ENCODE peak calls at places on chromosomes 13 and 19, in eight cellular contexts. T is OCI-LY7, K is body of pancreas, W is thoracic aorta, N is gastrocnemius medialis, Y is ovary, P is right lobe of liver, S is GM23248. G is an unnamed sample. For H3K4me1 and H3K36me3, the result is how much of the 10 kb centered on the place peaks cover.

GRCh38 chr19:29620931-29621351 is 14.9 kb downstream of the POP4 start:
- DNase-seq in T (no peak), N (no peak), K (no peak), W (no peak), Y (no peak), S (no peak), P (no peak), G (peak)

GRCh38 chr19:48455908-48456562 is 661 bp downstream of the KCNJ14 start:
- DNase-seq in K (no peak), P (no peak), N (no peak), Y (no peak), T (no peak), W (no peak), S (no peak), G (no peak)

GRCh38 chr19:11191273-11191755 is 6.0 kb downstream of the KANK2 start:
- DNase-seq in N (peak), Y (peak), W (peak), K (no peak), T (peak), P (no peak), S (peak), G (peak)

GRCh38 chr13:98141938-98142426 is 912 bp upstream of the FARP1 start:
- DNase-seq in P (peak), K (peak), W (no peak), T (no peak), N (peak), S (no peak), Y (peak), G (peak)

GRCh38 chr19:35852029-35852780 is at the start of gene NPHS1:
- DNase-seq in P (peak), S (no peak), K (no peak), T (no peak), W (no peak), Y (no peak), N (no peak), G (no peak)

GRCh38 chr19:53655042-53655665 is 23.4 kb downstream of the DPRX start:
- DNase-seq in S (no peak), W (no peak), T (no peak), N (no peak), Y (no peak), P (no peak), K (no peak), G (no peak)

GRCh38 chr19:37983153-37983552 is 76.1 kb downstream of the SIPA1L3 start:
- DNase-seq in N (no peak), T (no peak), K (no peak), Y (no peak), P (no peak), S (no peak), W (no peak), G (no peak)

GRCh38 chr13:96388598-96388997 is 298.7 kb downstream of the HS6ST3 start:
- DNase-seq in Y (no peak), W (no peak), K (no peak), S (no peak), N (no peak), P (no peak), T (no peak), G (no peak)

GRCh38 chr19:16836115-16836905 is 7.1 kb downstream of the SIN3B start:
- DNase-seq in T (peak), Y (no peak), W (no peak), P (no peak), N (no peak), S (peak), K (no peak), G (no peak)

GRCh38 chr13:78604782-78605611 is 1.6 kb upstream of the POU4F1 start:
- DNase-seq in S (peak), K (no peak), P (no peak), Y (no peak), T (peak), N (no peak), W (no peak), G (no peak)

GRCh38 chr19:21143428-21143827 is 1.6 kb downstream of the ZNF431 start:
- DNase-seq in Y (no peak), T (no peak), W (no peak), P (no peak), N (no peak), K (no peak), S (no peak), G (no peak)

GRCh38 chr19:1851581-1852293 is 3.5 kb upstream of the REXO1 start:
- DNase-seq in P (peak), W (no peak), T (no peak), Y (no peak), K (peak), S (no peak), N (no peak), G (no peak)
- H3K4me1 ChIP-seq in P (under half), W (under half), T (half or more), Y (under half), K (under half), S (under half), N (under half), G (under half)

GRCh38 chr19:45882652-45883585 is 3.0 kb downstream of the IRF2BP1 start:
- DNase-seq in N (peak), K (peak), T (peak), S (peak), W (no peak), P (peak), Y (peak), G (peak)

GRCh38 chr19:45883881-45884681 is 1.9 kb downstream of the IRF2BP1 start:
- DNase-seq in K (peak), P (peak), W (no peak), S (no peak), Y (peak), N (no peak), T (no peak), G (no peak)

GRCh38 chr19:45884682-45885555 is 1.0 kb downstream of the IRF2BP1 start:
- DNase-seq in W (no peak), Y (peak), S (peak), N (no peak), K (peak), P (peak), T (no peak), G (peak)

GRCh38 chr19:45881909-45882528 is 3.9 kb downstream of the IRF2BP1 start:
- DNase-seq in W (no peak), K (peak), N (no peak), S (no peak), Y (no peak), T (peak), P (peak), G (no peak)

DNA sequence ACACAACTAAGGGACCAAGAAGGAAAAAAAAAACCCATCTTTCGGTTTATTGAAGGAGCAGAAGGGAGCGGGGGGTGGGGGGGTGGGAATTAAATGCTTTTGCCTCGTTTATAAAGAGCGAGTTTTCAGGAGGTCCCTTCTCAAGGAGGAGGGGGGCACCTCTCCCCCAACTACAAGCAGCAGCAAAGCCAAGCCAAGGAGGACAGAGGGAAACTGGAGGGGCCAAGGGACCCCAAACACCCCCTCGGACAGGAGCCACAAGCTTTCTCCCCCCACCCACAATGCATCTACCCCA is 2.4 kb downstream of the IRF2BP1 start:
- DNase-seq in N (no peak), S (no peak), W (no peak), T (no peak), P (no peak), K (no peak), Y (no peak), G (no peak)
- H3K4me3 ChIP-seq in N (peak), S (peak), W (peak), T (peak), P (peak), K (no peak), Y (no peak), G (peak)

GRCh38 chr13:29125145-29125933 is 305.2 kb downstream of the MTUS2 start:
- DNase-seq in T (no peak), Y (no peak), P (no peak), N (no peak), W (no peak), S (no peak), K (no peak), G (no peak)

GRCh38 chr13:29129616-29130015 is 309.5 kb downstream of the MTUS2 start:
- DNase-seq in W (no peak), N (no peak), K (no peak), T (no peak), P (no peak), S (no peak), Y (no peak), G (no peak)

GRCh38 chr13:29131159-29131558 is 311.0 kb downstream of the MTUS2 start:
- DNase-seq in N (no peak), W (no peak), Y (no peak), K (no peak), T (no peak), P (no peak), S (no peak), G (no peak)

GRCh38 chr13:29125934-29126424 is 305.8 kb downstream of the MTUS2 start:
- DNase-seq in P (no peak), S (no peak), T (no peak), W (no peak), N (no peak), Y (no peak), K (no peak), G (no peak)
- H3K36me3 ChIP-seq in P (under half), S (under half), T (under half), W (under half), N (under half), Y (under half), K (under half), G (under half)

GRCh38 chr19:32498641-32499200 is 82.3 kb upstream of the PDCD5 start:
- DNase-seq in P (no peak), W (no peak), S (no peak), Y (no peak), T (no peak), N (no peak), K (no peak), G (no peak)
- H3K4me1 ChIP-seq in P (under half), W (under half), S (under half), Y (under half), T (under half), N (under half), K (under half), G (under half)

GRCh38 chr13:113742000-113742441 is 17.0 kb upstream of the TMEM255B start:
- DNase-seq in K (peak), S (peak), T (no peak), W (no peak), Y (no peak), P (peak), N (no peak), G (no peak)
- H3K4me3 ChIP-seq in K (no peak), S (no peak), T (no peak), W (no peak), Y (no peak), P (no peak), N (no peak), G (no peak)

GRCh38 chr19:41869374-41869955 is 7.6 kb upstream of the CD79A start:
- DNase-seq in S (no peak), T (peak), P (no peak), K (no peak), N (no peak), W (no peak), Y (no peak), G (peak)

GRCh38 chr19:41868120-41868988 is 8.3 kb downstream of the RPS19 start:
- DNase-seq in W (no peak), Y (no peak), P (no peak), K (no peak), N (no peak), S (no peak), T (no peak), G (peak)

GRCh38 chr19:41866284-41866683 is 6.2 kb downstream of the RPS19 start:
- DNase-seq in P (no peak), N (no peak), T (no peak), W (no peak), S (no peak), K (no peak), Y (no peak), G (no peak)

GRCh38 chr19:41870401-41870873 is 6.6 kb upstream of the CD79A start:
- DNase-seq in T (no peak), N (no peak), S (peak), W (no peak), Y (no peak), K (no peak), P (no peak), G (no peak)

DNA sequence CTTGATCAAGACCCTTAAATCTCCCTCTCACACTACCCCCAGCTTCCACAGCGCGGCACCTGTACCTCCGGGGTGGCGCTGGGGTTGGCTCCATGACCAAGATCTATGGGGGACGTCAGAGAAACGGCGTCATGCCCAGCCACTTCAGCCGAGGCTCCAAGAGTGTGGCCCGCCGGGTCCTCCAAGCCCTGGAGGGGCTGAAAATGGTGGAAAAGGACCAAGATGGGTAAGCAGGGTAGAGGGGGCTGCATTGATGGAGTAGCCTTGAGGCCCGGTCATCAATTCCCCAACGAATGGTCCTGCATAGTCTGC is 8.1 kb upstream of the CD79A start:
- DNase-seq in N (no peak), T (no peak), K (no peak), W (no peak), S (no peak), P (no peak), Y (no peak), G (no peak)
- H3K36me3 ChIP-seq in N (under half), T (half or more), K (under half), W (under half), S (half or more), P (under half), Y (under half), G (under half)

GRCh38 chr19:12782424-12783225 is 7.3 kb upstream of the HOOK2 start:
- DNase-seq in N (peak), T (peak), P (peak), S (peak), K (peak), Y (peak), W (no peak), G (peak)
- H3K4me1 ChIP-seq in N (half or more), T (half or more), P (under half), S (under half), K (half or more), Y (under half), W (under half), G (under half)

DNA sequence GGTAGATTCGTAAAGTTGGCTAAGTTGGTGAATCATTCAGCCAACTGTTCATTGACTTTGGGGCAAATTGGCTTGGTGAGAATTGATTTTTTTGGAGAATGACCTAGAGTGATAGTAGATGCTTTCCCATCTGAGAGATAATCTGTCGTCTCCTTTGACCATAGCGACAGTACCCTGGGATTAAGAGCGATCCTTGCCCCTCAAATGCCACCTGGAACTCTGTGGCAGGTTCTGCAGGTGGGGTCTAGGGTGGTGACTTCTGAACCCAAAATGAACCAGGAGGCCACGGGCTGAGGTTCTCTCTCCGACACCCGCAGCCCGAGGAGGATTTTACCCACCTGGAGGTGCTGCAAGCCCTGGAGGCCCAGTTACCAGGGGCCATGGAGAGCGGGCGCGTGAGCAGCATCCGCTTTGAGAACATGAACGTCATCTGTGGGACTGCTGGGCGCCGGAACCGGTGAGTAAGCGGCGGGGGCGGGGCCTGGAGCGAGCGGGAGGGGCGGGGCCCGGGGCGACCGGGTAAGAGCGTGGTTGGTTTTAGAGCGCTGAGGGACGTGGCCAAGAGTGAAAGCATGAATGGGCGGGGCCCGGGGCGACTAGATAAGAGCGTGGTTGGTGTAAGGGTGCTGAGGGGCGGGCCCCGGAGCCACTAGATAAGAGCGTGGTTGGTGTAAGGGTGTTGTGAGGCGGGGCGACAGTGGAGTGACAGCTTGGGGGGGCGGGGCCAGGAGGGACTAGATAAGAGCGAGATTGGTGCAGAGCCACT is 8.6 kb downstream of the C19orf81 start:
- DNase-seq in P (no peak), Y (peak), N (peak), W (peak), K (peak), T (peak), S (peak), G (peak)
- H3K4me3 ChIP-seq in P (no peak), Y (no peak), N (no peak), W (peak), K (no peak), T (peak), S (peak), G (no peak)

GRCh38 chr19:2799273-2800020 is 14.1 kb downstream of the THOP1 start:
- DNase-seq in N (no peak), W (no peak), T (no peak), Y (no peak), S (no peak), P (no peak), K (no peak), G (no peak)

GRCh38 chr19:2796659-2797266 is 11.5 kb downstream of the THOP1 start:
- DNase-seq in P (no peak), K (no peak), W (no peak), Y (no peak), N (no peak), S (no peak), T (no peak), G (no peak)

GRCh38 chr19:2798733-2799132 is 13.4 kb downstream of the THOP1 start:
- DNase-seq in W (no peak), T (no peak), N (peak), K (peak), S (peak), P (no peak), Y (no peak), G (peak)

GRCh38 chr19:2797280-2797679 is 12.0 kb downstream of the THOP1 start:
- DNase-seq in W (no peak), N (no peak), S (no peak), K (no peak), Y (no peak), P (no peak), T (no peak), G (no peak)

GRCh38 chr19:2798158-2798685 is 12.9 kb downstream of the THOP1 start:
- DNase-seq in Y (no peak), N (no peak), S (no peak), K (no peak), W (no peak), T (no peak), P (no peak), G (no peak)
- H3K36me3 ChIP-seq in Y (under half), N (under half), S (under half), K (under half), W (under half), T (half or more), P (under half), G (half or more)

DNA sequence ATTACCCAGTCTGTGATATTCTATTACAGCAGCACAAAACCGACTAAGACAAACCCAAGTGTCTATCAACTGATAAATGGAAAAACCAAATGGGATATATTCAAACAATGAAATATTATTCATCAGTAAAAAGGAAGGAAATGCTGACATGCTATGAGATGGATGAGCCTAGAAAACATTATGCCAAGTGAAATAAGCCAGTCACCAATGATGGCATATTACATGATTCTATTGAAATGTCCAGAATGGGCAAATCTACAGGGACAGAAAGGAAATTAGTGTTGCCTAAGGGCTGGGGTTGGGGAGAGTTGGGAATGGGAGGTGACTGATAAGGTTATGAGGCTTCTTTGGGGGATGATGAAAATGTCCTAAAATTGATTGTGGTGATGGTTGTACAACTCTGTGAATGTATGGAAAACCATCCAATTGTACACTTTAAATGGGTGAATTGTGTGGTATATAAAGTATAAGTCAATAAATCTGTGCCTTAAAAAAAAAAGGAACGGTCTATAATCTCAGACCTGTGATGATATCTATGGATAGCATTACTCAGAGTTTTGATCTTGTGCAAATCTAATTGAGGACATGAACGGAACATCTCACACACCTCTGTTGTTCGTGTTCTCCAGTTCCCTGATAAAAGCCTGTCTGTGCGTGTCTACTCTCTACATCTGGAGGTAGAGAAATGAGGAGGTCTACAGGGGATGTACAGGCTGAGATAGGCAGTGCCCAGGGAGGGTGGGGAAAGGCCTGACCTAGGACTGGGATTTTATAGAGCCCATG is 49.1 kb downstream of the TNFRSF19 start:
- DNase-seq in T (no peak), K (no peak), Y (no peak), S (peak), N (no peak), P (no peak), W (no peak), G (no peak)
- H3K4me1 ChIP-seq in T (under half), K (under half), Y (under half), S (under half), N (under half), P (under half), W (under half), G (under half)

G was measured in psoas muscle.